ENCODE peak calls at places on chromosomes 6 and 20, in five cellular contexts. R is AG10803, V is fibroblast of mammary gland, C is foreskin fibroblast, S is cardiac muscle cell. N is an unnamed sample.

GRCh38 chr6:121503633-121504032 is 68.2 kb downstream of the GJA1 start:
- DNase-seq in C (peak; percentile 40), S (peak; percentile 55), V (peak; percentile 38), R (no peak), N (no peak)

GRCh38 chr20:49345538-49345937 is 67.7 kb upstream of the ZNFX1 start:
- DNase-seq in C (peak; percentile 63), S (peak; percentile 58), V (peak; percentile 47), R (peak; percentile 93), N (peak; percentile 45)

GRCh38 chr6:31878761-31879542 is at the start of gene SLC44A4:
- DNase-seq in C (no peak), R (no peak), V (no peak), S (no peak), N (no peak)

GRCh38 chr6:107668826-107669474 is 155.2 kb downstream of the SCML4 start:
- DNase-seq in R (no peak), V (no peak), S (no peak), C (no peak), N (no peak)

GRCh38 chr20:58623579-58624473 is 27.3 kb upstream of the STX16 start:
- DNase-seq in S (peak; percentile 94), C (peak; percentile 93), R (peak; percentile 87), V (peak; percentile 94), N (peak; percentile 62)

GRCh38 chr6:25155221-25155620 is 124.0 kb upstream of the CARMIL1 start:
- DNase-seq in V (no peak), R (no peak), C (no peak), S (no peak), N (no peak)

GRCh38 chr6:28683945-28684538 is 158.4 kb downstream of the GPX5 start:
- DNase-seq in C (peak; percentile 35), V (peak; percentile 63), R (peak; percentile 51), S (peak; percentile 67), N (peak; percentile 5)

GRCh38 chr20:44460795-44461141 is 14.9 kb upstream of the TTPAL start:
- DNase-seq in R (peak; percentile 25), S (peak; percentile 73), C (no peak), V (peak; percentile 62), N (no peak)

GRCh38 chr6:34138924-34139323 is 7.0 kb downstream of the GRM4 start:
- DNase-seq in V (no peak), S (no peak), R (no peak), C (no peak), N (no peak)

GRCh38 chr6:71197267-71197666 is 91.3 kb upstream of the OGFRL1 start:
- DNase-seq in R (peak; percentile 50), C (peak; percentile 24), V (peak; percentile 44), S (no peak), N (peak; percentile 72)

GRCh38 chr6:11215773-11216172 is 16.7 kb downstream of the NEDD9 start:
- DNase-seq in R (no peak), S (no peak), C (no peak), V (no peak), N (no peak)

GRCh38 chr20:6104493-6105188 is 18.2 kb downstream of the FERMT1 start:
- DNase-seq in R (peak; percentile 9), V (peak; percentile 93), S (peak; percentile 56), C (no peak), N (no peak)

GRCh38 chr6:134539865-134540323 is 222.0 kb upstream of the SGK1 start:
- DNase-seq in V (no peak), S (peak; percentile 77), R (no peak), C (no peak), N (no peak)

GRCh38 chr6:154921482-154921881 is 73.6 kb upstream of the TIAM2 start:
- DNase-seq in S (no peak), C (no peak), V (no peak), R (no peak), N (no peak)

GRCh38 chr6:125986956-125987617 is 747 bp downstream of the TRMT11 start:
- DNase-seq in R (peak; percentile 8), C (peak; percentile 7), V (peak; percentile 36), S (peak; percentile 25), N (no peak)

GRCh38 chr6:1524040-1524480 is 85.7 kb upstream of the FOXC1 start:
- DNase-seq in R (peak; percentile 27), C (no peak), V (peak; percentile 59), S (peak; percentile 82), N (no peak)

GRCh38 chr20:14232650-14233049 is 104.8 kb downstream of the FLRT3 start:
- DNase-seq in C (no peak), V (no peak), R (no peak), S (no peak), N (no peak)

GRCh38 chr20:62068997-62069396 is 3.3 kb upstream of the TAF4 start:
- DNase-seq in C (no peak), R (no peak), V (peak; percentile 19), S (no peak), N (no peak)

GRCh38 chr6:155710704-155711103 is 255.1 kb upstream of the NOX3 start:
- DNase-seq in R (no peak), S (no peak), V (no peak), C (no peak), N (no peak)

GRCh38 chr20:51985013-51985415 is 182.7 kb upstream of the SALL4 start:
- DNase-seq in V (peak; percentile 96), S (peak; percentile 97), R (peak; percentile 99), C (peak; percentile 90), N (peak; percentile 98)

GRCh38 chr20:34058831-34059230 is 53.2 kb downstream of the EIF2S2 start:
- DNase-seq in V (peak; percentile 9), C (no peak), S (peak; percentile 17), R (no peak), N (no peak)

GRCh38 chr6:91539451-91539850 is 952.6 kb upstream of the MAP3K7 start:
- DNase-seq in C (no peak), V (no peak), R (no peak), S (no peak), N (no peak)

GRCh38 chr6:50815436-50816114 is 3.1 kb upstream of the TFAP2B start:
- DNase-seq in S (peak; percentile 22), R (peak; percentile 14), V (peak; percentile 15), C (peak; percentile 4), N (no peak)

GRCh38 chr20:63292904-63293303 is at the start of gene COL20A1:
- DNase-seq in R (no peak), S (no peak), V (no peak), C (no peak), N (no peak)

GRCh38 chr20:63290677-63291472 is 2.1 kb upstream of the COL20A1 start:
- DNase-seq in C (peak; percentile 19), R (peak; percentile 29), S (peak; percentile 38), V (peak; percentile 14), N (no peak)

GRCh38 chr20:63292292-63292701 is 689 bp upstream of the COL20A1 start:
- DNase-seq in V (no peak), S (no peak), R (no peak), C (no peak), N (no peak)

GRCh38 chr20:63290136-63290676 is 2.8 kb upstream of the COL20A1 start:
- DNase-seq in R (no peak), C (no peak), V (no peak), S (no peak), N (no peak)

GRCh38 chr20:63291811-63292210 is 1.2 kb upstream of the COL20A1 start:
- DNase-seq in R (no peak), V (no peak), S (no peak), C (no peak), N (no peak)
- TF ChIP-seq CTCF in R (no peak), V (no peak), S (no peak), C (no peak), N (no peak)

DNA sequence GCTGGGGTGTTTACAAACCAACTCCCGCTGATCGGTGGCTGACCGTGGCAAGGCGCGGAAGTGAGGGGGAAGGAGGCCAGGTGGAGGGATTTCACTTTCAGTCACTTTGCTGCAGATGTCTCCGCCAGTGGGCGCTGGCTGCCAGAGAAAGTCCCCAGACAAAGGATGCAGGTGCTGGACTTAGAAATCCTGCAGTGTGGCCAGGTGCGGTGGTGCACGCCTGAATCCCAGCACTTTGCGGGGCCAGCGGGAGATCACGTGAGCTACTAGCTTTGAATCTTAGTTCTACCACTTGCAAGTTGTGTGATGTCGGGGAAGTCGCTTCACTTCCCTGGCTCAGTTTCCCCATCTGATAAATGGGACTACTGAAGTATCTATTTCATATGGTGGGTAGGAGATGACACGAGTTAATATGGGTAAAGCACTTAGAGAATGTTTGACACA is 180.4 kb downstream of the ZNF217 start:
- DNase-seq in C (no peak), S (no peak), R (no peak), V (no peak), N (no peak)
- TF ChIP-seq CTCF in C (no peak), S (peak; percentile 15), R (no peak), V (no peak), N (peak; percentile 18)

GRCh38 chr20:38302721-38303120 is 1.2 kb upstream of the BPI start:
- DNase-seq in S (no peak), R (no peak), V (no peak), C (no peak), N (no peak)

GRCh38 chr20:38303908-38304379 is at the start of gene BPI:
- DNase-seq in V (no peak), C (no peak), S (peak; percentile 46), R (peak; percentile 13), N (peak; percentile 37)

GRCh38 chr20:38305541-38305940 is 1.6 kb downstream of the BPI start:
- DNase-seq in R (no peak), C (no peak), V (no peak), S (no peak), N (no peak)

GRCh38 chr20:38307371-38308046 is 3.6 kb downstream of the BPI start:
- DNase-seq in C (peak; percentile 28), V (peak; percentile 74), S (peak; percentile 73), R (peak; percentile 76), N (peak; percentile 48)

DNA sequence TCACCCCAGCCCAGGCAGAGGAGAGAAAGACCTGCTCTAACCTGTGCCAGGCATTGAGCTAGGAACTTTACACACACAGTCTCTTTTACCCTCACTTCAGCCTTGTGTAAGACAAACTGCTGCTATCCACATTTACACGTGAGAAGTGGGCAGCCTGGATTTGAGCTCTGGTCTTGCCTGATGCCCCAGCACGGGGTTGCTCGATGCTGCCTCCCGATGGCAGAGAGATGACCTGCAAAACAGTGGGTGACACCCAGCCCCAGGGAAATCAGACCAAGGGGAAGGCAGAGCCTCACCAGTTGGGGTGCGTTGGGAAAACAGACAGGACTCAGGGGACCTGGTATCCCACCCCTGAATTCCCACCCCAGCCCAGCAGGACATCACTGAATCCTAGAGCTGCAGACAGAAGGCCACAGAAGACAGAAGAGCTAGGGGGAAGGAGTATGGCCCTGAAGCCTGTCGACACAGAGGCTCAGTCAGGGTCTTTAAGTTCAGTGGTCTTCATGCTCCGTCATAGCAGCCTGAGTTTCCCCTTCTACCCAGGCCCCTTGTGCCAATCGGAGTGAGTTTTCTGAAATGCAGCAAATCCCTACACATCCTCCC is 990 bp downstream of the BPI start:
- DNase-seq in C (peak; percentile 23), R (peak; percentile 38), V (peak; percentile 44), S (peak; percentile 54), N (no peak)
- TF ChIP-seq CTCF in C (peak; percentile 59), R (peak; percentile 66), V (peak; percentile 62), S (peak; percentile 62), N (peak; percentile 61)

GRCh38 chr6:54990001-54990400 is 143.4 kb downstream of the FAM83B start:
- DNase-seq in C (no peak), V (no peak), S (no peak), R (no peak), N (no peak)

GRCh38 chr6:54991761-54992330 is 145.3 kb downstream of the FAM83B start:
- DNase-seq in R (no peak), C (no peak), V (no peak), S (no peak), N (no peak)

GRCh38 chr6:54993294-54993693 is 146.7 kb downstream of the FAM83B start:
- DNase-seq in C (no peak), S (no peak), R (no peak), V (no peak), N (no peak)

GRCh38 chr6:54993948-54994347 is 147.4 kb downstream of the FAM83B start:
- DNase-seq in V (no peak), C (no peak), R (no peak), S (no peak), N (no peak)

GRCh38 chr6:54992789-54993188 is 146.2 kb downstream of the FAM83B start:
- DNase-seq in S (peak; percentile 24), V (peak; percentile 7), R (no peak), C (no peak), N (no peak)
- TF ChIP-seq CTCF in S (peak; percentile 31), V (peak; percentile 31), R (peak; percentile 22), C (peak; percentile 40), N (peak; percentile 24)

N was measured in AG09309.